ENCODE peak calls at places on chromosomes 1 and 21, in four cellular contexts. One of them, this sample, is unnamed.

GRCh38 chr1:93732514-93732913 is 50.9 kb upstream of the BCAR3 start:
- DNase-seq in kidney glomerular epithelial cell: no peak
- DNase-seq in activated naive CD8-positive, alpha-beta T cell treated with anti-CD3 and anti-CD28 coated beads, Interleukin-2, amount 50 U/mL, for 24 hours: no peak
- DNase-seq in tibial artery: no peak
- DNase-seq in this sample: no peak

GRCh38 chr1:231544943-231545592 is 16.6 kb downstream of the TSNAX start:
- DNase-seq in kidney glomerular epithelial cell: no peak
- DNase-seq in activated naive CD8-positive, alpha-beta T cell treated with anti-CD3 and anti-CD28 coated beads, Interleukin-2, amount 50 U/mL, for 24 hours: no peak
- DNase-seq in tibial artery: no peak
- DNase-seq in this sample: no peak

GRCh38 chr1:29793101-29793546 is 556.8 kb downstream of the PTPRU start:
- DNase-seq in kidney glomerular epithelial cell: peak
- DNase-seq in activated naive CD8-positive, alpha-beta T cell treated with anti-CD3 and anti-CD28 coated beads, Interleukin-2, amount 50 U/mL, for 24 hours: peak
- DNase-seq in tibial artery: peak
- DNase-seq in this sample: peak

GRCh38 chr1:230308039-230308438 is 118.1 kb downstream of the PGBD5 start:
- DNase-seq in kidney glomerular epithelial cell: peak
- DNase-seq in activated naive CD8-positive, alpha-beta T cell treated with anti-CD3 and anti-CD28 coated beads, Interleukin-2, amount 50 U/mL, for 24 hours: no peak
- DNase-seq in tibial artery: peak
- DNase-seq in this sample: peak

GRCh38 chr1:30405081-30405480 is 318.3 kb downstream of the MATN1 start:
- DNase-seq in kidney glomerular epithelial cell: no peak
- DNase-seq in activated naive CD8-positive, alpha-beta T cell treated with anti-CD3 and anti-CD28 coated beads, Interleukin-2, amount 50 U/mL, for 24 hours: no peak
- DNase-seq in tibial artery: no peak
- DNase-seq in this sample: no peak

GRCh38 chr1:11735854-11736745 is at the start of gene AGTRAP:
- DNase-seq in kidney glomerular epithelial cell: peak
- DNase-seq in activated naive CD8-positive, alpha-beta T cell treated with anti-CD3 and anti-CD28 coated beads, Interleukin-2, amount 50 U/mL, for 24 hours: peak
- DNase-seq in tibial artery: peak
- DNase-seq in this sample: peak

GRCh38 chr1:228885845-228886244 is 150.6 kb downstream of the RHOU start:
- DNase-seq in kidney glomerular epithelial cell: no peak
- DNase-seq in activated naive CD8-positive, alpha-beta T cell treated with anti-CD3 and anti-CD28 coated beads, Interleukin-2, amount 50 U/mL, for 24 hours: no peak
- DNase-seq in tibial artery: no peak
- DNase-seq in this sample: no peak

GRCh38 chr1:198788561-198789064 is 149.8 kb downstream of the PTPRC start:
- DNase-seq in kidney glomerular epithelial cell: no peak
- DNase-seq in activated naive CD8-positive, alpha-beta T cell treated with anti-CD3 and anti-CD28 coated beads, Interleukin-2, amount 50 U/mL, for 24 hours: peak
- DNase-seq in tibial artery: no peak
- DNase-seq in this sample: peak

GRCh38 chr21:45334591-45335081 is 46.9 kb upstream of the POFUT2 start:
- DNase-seq in kidney glomerular epithelial cell: no peak
- DNase-seq in activated naive CD8-positive, alpha-beta T cell treated with anti-CD3 and anti-CD28 coated beads, Interleukin-2, amount 50 U/mL, for 24 hours: no peak
- DNase-seq in tibial artery: no peak
- DNase-seq in this sample: no peak

GRCh38 chr1:24318238-24318987 is 744 bp upstream of the GRHL3 start:
- DNase-seq in kidney glomerular epithelial cell: no peak
- DNase-seq in activated naive CD8-positive, alpha-beta T cell treated with anti-CD3 and anti-CD28 coated beads, Interleukin-2, amount 50 U/mL, for 24 hours: no peak
- DNase-seq in tibial artery: no peak
- DNase-seq in this sample: peak

GRCh38 chr1:55378582-55378981 is 163.4 kb upstream of the USP24 start:
- DNase-seq in kidney glomerular epithelial cell: no peak
- DNase-seq in activated naive CD8-positive, alpha-beta T cell treated with anti-CD3 and anti-CD28 coated beads, Interleukin-2, amount 50 U/mL, for 24 hours: peak
- DNase-seq in tibial artery: no peak
- DNase-seq in this sample: peak

GRCh38 chr1:38053416-38054091 is 7.0 kb upstream of the POU3F1 start:
- DNase-seq in kidney glomerular epithelial cell: no peak
- DNase-seq in activated naive CD8-positive, alpha-beta T cell treated with anti-CD3 and anti-CD28 coated beads, Interleukin-2, amount 50 U/mL, for 24 hours: no peak
- DNase-seq in tibial artery: no peak
- DNase-seq in this sample: no peak

GRCh38 chr1:169858467-169858866 is 35.2 kb downstream of the SCYL3 start:
- DNase-seq in kidney glomerular epithelial cell: no peak
- DNase-seq in activated naive CD8-positive, alpha-beta T cell treated with anti-CD3 and anti-CD28 coated beads, Interleukin-2, amount 50 U/mL, for 24 hours: no peak
- DNase-seq in tibial artery: no peak
- DNase-seq in this sample: no peak

GRCh38 chr1:18948913-18949688 is 7.4 kb downstream of the IFFO2 start:
- DNase-seq in kidney glomerular epithelial cell: no peak
- DNase-seq in activated naive CD8-positive, alpha-beta T cell treated with anti-CD3 and anti-CD28 coated beads, Interleukin-2, amount 50 U/mL, for 24 hours: no peak
- DNase-seq in tibial artery: peak
- DNase-seq in this sample: peak

GRCh38 chr21:45599146-45599581 is 44.4 kb upstream of the PCBP3 start:
- DNase-seq in kidney glomerular epithelial cell: no peak
- DNase-seq in activated naive CD8-positive, alpha-beta T cell treated with anti-CD3 and anti-CD28 coated beads, Interleukin-2, amount 50 U/mL, for 24 hours: no peak
- DNase-seq in tibial artery: no peak
- DNase-seq in this sample: no peak

GRCh38 chr1:44694863-44695478 is 20.5 kb downstream of the ARMH1 start:
- DNase-seq in kidney glomerular epithelial cell: no peak
- DNase-seq in activated naive CD8-positive, alpha-beta T cell treated with anti-CD3 and anti-CD28 coated beads, Interleukin-2, amount 50 U/mL, for 24 hours: no peak
- DNase-seq in tibial artery: no peak
- DNase-seq in this sample: no peak

GRCh38 chr1:27066313-27066630 is 53.6 kb upstream of the TENT5B start:
- DNase-seq in kidney glomerular epithelial cell: no peak
- DNase-seq in activated naive CD8-positive, alpha-beta T cell treated with anti-CD3 and anti-CD28 coated beads, Interleukin-2, amount 50 U/mL, for 24 hours: no peak
- DNase-seq in tibial artery: no peak
- DNase-seq in this sample: no peak

GRCh38 chr1:21277178-21277577 is 13.1 kb downstream of the ECE1 start:
- DNase-seq in kidney glomerular epithelial cell: no peak
- DNase-seq in activated naive CD8-positive, alpha-beta T cell treated with anti-CD3 and anti-CD28 coated beads, Interleukin-2, amount 50 U/mL, for 24 hours: no peak
- DNase-seq in tibial artery: no peak
- DNase-seq in this sample: no peak

GRCh38 chr1:53341521-53341895 is 13.6 kb upstream of the LRP8 start:
- DNase-seq in kidney glomerular epithelial cell: no peak
- DNase-seq in activated naive CD8-positive, alpha-beta T cell treated with anti-CD3 and anti-CD28 coated beads, Interleukin-2, amount 50 U/mL, for 24 hours: no peak
- DNase-seq in tibial artery: no peak
- DNase-seq in this sample: no peak

GRCh38 chr21:34351786-34352241 is 12.0 kb upstream of the KCNE2 start:
- DNase-seq in kidney glomerular epithelial cell: peak
- DNase-seq in activated naive CD8-positive, alpha-beta T cell treated with anti-CD3 and anti-CD28 coated beads, Interleukin-2, amount 50 U/mL, for 24 hours: peak
- DNase-seq in tibial artery: no peak
- DNase-seq in this sample: peak

GRCh38 chr1:108511764-108512163 is 48.1 kb upstream of the EEIG2 start:
- DNase-seq in kidney glomerular epithelial cell: no peak
- DNase-seq in activated naive CD8-positive, alpha-beta T cell treated with anti-CD3 and anti-CD28 coated beads, Interleukin-2, amount 50 U/mL, for 24 hours: no peak
- DNase-seq in tibial artery: no peak
- DNase-seq in this sample: no peak

GRCh38 chr1:191608367-191608766 is 549.9 kb upstream of the RGS18 start:
- DNase-seq in kidney glomerular epithelial cell: no peak
- DNase-seq in activated naive CD8-positive, alpha-beta T cell treated with anti-CD3 and anti-CD28 coated beads, Interleukin-2, amount 50 U/mL, for 24 hours: no peak
- DNase-seq in tibial artery: no peak
- DNase-seq in this sample: no peak

GRCh38 chr1:172851077-172851476 is 192.2 kb downstream of the FASLG start:
- DNase-seq in kidney glomerular epithelial cell: no peak
- DNase-seq in activated naive CD8-positive, alpha-beta T cell treated with anti-CD3 and anti-CD28 coated beads, Interleukin-2, amount 50 U/mL, for 24 hours: no peak
- DNase-seq in tibial artery: no peak
- DNase-seq in this sample: no peak

This sample was measured in hepatocyte.